ENCODE peak calls at places on chromosomes 5 and 9, in ten cellular contexts. Q is GM06990, N is epithelial cell of esophagus, I is upper lobe of right lung, E is lung, J is tibial artery, T is BJ, Y is lower lobe of right lung, W is choroid plexus epithelial cell, F is GM12864. V is an unnamed sample.
A peak's percentile ranks its signal among the peaks of the same experiment; 100 is the strongest.

GRCh38 chr5:148858106-148858505 is 31.7 kb downstream of the ADRB2 start:
- DNase-seq in Q (no peak), N (no peak), I (no peak), E (no peak), J (no peak), T (no peak), Y (no peak), W (peak; percentile 13), F (no peak), V (peak; percentile 20)

GRCh38 chr5:72790188-72790587 is 26.3 kb upstream of the TNPO1 start:
- DNase-seq in Q (no peak), N (peak; percentile 38), I (no peak), E (no peak), J (no peak), T (peak; percentile 35), Y (no peak), W (peak; percentile 28), F (no peak), V (peak; percentile 5)

GRCh38 chr9:88065609-88066008 is 72.7 kb downstream of the SPATA31C2 start:
- DNase-seq in Q (no peak), N (no peak), I (no peak), E (no peak), J (no peak), T (no peak), Y (no peak), W (no peak), F (no peak), V (no peak)

GRCh38 chr5:135212361-135213033 is 178.5 kb upstream of the PITX1 start:
- DNase-seq in Q (no peak), N (no peak), I (peak; percentile 45), E (peak; percentile 22), J (no peak), T (no peak), Y (no peak), W (no peak), F (no peak), V (no peak)

GRCh38 chr5:35138232-35138631 is 90.5 kb upstream of the AGXT2 start:
- DNase-seq in Q (no peak), N (no peak), I (no peak), E (no peak), J (no peak), T (peak; percentile 94), Y (no peak), W (peak; percentile 42), F (no peak), V (peak; percentile 52)

GRCh38 chr5:123088031-123088805 is 823 bp upstream of the PRDM6 start:
- DNase-seq in Q (no peak), N (no peak), I (no peak), E (no peak), J (peak; percentile 51), T (no peak), Y (no peak), W (no peak), F (no peak), V (no peak)

GRCh38 chr5:19660679-19661078 is 327.3 kb downstream of the CDH18 start:
- DNase-seq in Q (no peak), N (no peak), I (no peak), E (no peak), J (no peak), T (no peak), Y (no peak), W (no peak), F (no peak), V (no peak)

GRCh38 chr9:97703437-97704326 is 6.5 kb upstream of the XPA start:
- DNase-seq in Q (no peak), N (peak; percentile 91), I (no peak), E (no peak), J (no peak), T (no peak), Y (no peak), W (peak; percentile 86), F (no peak), V (peak; percentile 94)

GRCh38 chr5:137808503-137809135 is 54.5 kb upstream of the HNRNPA0 start:
- DNase-seq in Q (no peak), N (no peak), I (no peak), E (no peak), J (no peak), T (no peak), Y (no peak), W (peak; percentile 16), F (no peak), V (no peak)

GRCh38 chr9:83327323-83327722 is 210.9 kb downstream of the FRMD3 start:
- DNase-seq in Q (no peak), N (no peak), I (no peak), E (no peak), J (no peak), T (peak; percentile 13), Y (no peak), W (peak; percentile 33), F (no peak), V (peak; percentile 35)

GRCh38 chr5:139177809-139178581 is 20.2 kb downstream of the SIL1 start:
- DNase-seq in Q (no peak), N (no peak), I (no peak), E (no peak), J (peak; percentile 44), T (no peak), Y (no peak), W (no peak), F (no peak), V (no peak)

GRCh38 chr5:173974688-173975239 is 14.2 kb upstream of the C5orf47 start:
- DNase-seq in Q (no peak), N (peak; percentile 50), I (no peak), E (no peak), J (no peak), T (no peak), Y (no peak), W (no peak), F (no peak), V (no peak)

GRCh38 chr5:55823151-55823796 is 27.9 kb upstream of the IL31RA start:
- DNase-seq in Q (no peak), N (peak; percentile 38), I (no peak), E (no peak), J (no peak), T (no peak), Y (no peak), W (no peak), F (no peak), V (no peak)

GRCh38 chr5:37724395-37725125 is 115.3 kb downstream of the GDNF start:
- DNase-seq in Q (no peak), N (no peak), I (no peak), E (no peak), J (no peak), T (no peak), Y (no peak), W (no peak), F (no peak), V (peak; percentile 44)

GRCh38 chr9:23702311-23702922 is 123.6 kb downstream of the ELAVL2 start:
- DNase-seq in Q (no peak), N (peak; percentile 38), I (no peak), E (no peak), J (no peak), T (no peak), Y (no peak), W (no peak), F (no peak), V (peak; percentile 64)

GRCh38 chr9:96222132-96222531 is 79.8 kb downstream of the HSD17B3 start:
- DNase-seq in Q (no peak), N (peak; percentile 7), I (no peak), E (no peak), J (no peak), T (no peak), Y (no peak), W (peak; percentile 36), F (no peak), V (no peak)

GRCh38 chr5:150167163-150167798 is 703 bp downstream of the CDX1 start:
- DNase-seq in Q (no peak), N (no peak), I (no peak), E (no peak), J (no peak), T (no peak), Y (no peak), W (no peak), F (no peak), V (no peak)
- H3K4me3 ChIP-seq in Q (no peak overlapping the region), N (no peak overlapping the region), I (no peak overlapping the region), E (no peak overlapping the region), J (no peak overlapping the region), T (no peak overlapping the region), Y (no peak overlapping the region), W (no peak overlapping the region), F (no peak overlapping the region), V (no peak overlapping the region)

GRCh38 chr5:151052834-151053233 is 28.0 kb downstream of the TNIP1 start:
- DNase-seq in Q (no peak), N (no peak), I (no peak), E (no peak), J (no peak), T (no peak), Y (no peak), W (no peak), F (no peak), V (no peak)
- TF ChIP-seq CTCF in Q (no peak), N (no peak), I (no peak), E (no peak), J (no peak), T (no peak), Y (no peak), W (no peak), F (no peak), V (no peak)

GRCh38 chr5:119032653-119033052 is 38.2 kb upstream of the DMXL1 start:
- DNase-seq in Q (peak; percentile 37), N (no peak), I (no peak), E (no peak), J (no peak), T (no peak), Y (no peak), W (no peak), F (peak; percentile 43), V (no peak)
- H3K4me3 ChIP-seq in Q (no peak overlapping the region), N (no peak overlapping the region), I (no peak overlapping the region), E (no peak overlapping the region), J (no peak overlapping the region), T (no peak overlapping the region), Y (no peak overlapping the region), W (no peak overlapping the region), F (no peak overlapping the region), V (no peak overlapping the region)

GRCh38 chr9:73565026-73565425 is 413.4 kb downstream of the ANXA1 start:
- DNase-seq in Q (no peak), N (no peak), I (no peak), E (no peak), J (no peak), T (no peak), Y (no peak), W (peak; percentile 53), F (no peak), V (peak; percentile 79)

GRCh38 chr9:73566627-73567026 is 415.0 kb downstream of the ANXA1 start:
- DNase-seq in Q (no peak), N (no peak), I (no peak), E (no peak), J (no peak), T (no peak), Y (no peak), W (no peak), F (no peak), V (no peak)

DNA sequence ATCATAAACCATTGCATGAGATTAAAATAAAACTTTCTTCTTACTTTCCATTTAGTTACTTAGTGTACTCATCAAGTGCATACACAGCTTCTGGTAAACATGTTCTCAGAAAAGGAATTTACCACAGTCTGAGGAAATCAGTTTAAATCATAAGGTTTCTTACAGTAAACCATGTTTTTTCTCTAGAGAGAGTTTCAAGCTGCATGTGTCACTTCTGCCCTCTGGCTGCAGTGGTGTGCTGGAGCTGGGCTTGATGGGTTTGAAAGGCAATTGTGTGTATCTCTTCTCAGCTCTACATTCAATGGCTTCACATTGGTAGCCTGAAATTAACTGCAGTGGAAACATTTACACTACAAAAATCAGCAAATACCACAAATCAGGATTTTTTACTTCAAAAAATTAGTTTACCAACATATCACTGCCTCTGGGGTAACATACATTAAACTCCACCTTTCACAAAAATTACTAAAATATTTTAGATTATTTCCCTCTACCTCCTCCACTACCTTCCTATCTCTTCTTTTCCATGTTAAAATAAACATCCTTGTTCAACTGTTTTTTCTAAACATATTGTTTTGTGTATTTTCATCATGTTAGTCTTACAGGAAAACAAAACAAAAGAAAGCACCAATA is 414.3 kb downstream of the ANXA1 start:
- DNase-seq in Q (no peak), N (peak; percentile 59), I (no peak), E (no peak), J (no peak), T (no peak), Y (no peak), W (peak; percentile 91), F (no peak), V (peak; percentile 64)
- TF ChIP-seq CTCF in Q (peak; percentile 44), N (peak; percentile 78), I (peak; percentile 24), E (no peak), J (no peak), T (peak; percentile 43), Y (peak; percentile 26), W (peak; percentile 99), F (peak; percentile 20), V (peak; percentile 74)

V was measured in astrocyte of the spinal cord.